ENCODE peak calls at places on chromosomes 1 and 21, in eight cellular contexts. One of them, this sample, is unnamed.

GRCh38 chr1:47592296-47592975 is 154.6 kb downstream of the FOXD2 start:
- DNase-seq in endothelial cell of umbilical vein: no peak
- DNase-seq in SK-N-SH: no peak
- DNase-seq in HepG2: no peak
- DNase-seq in K562: no peak
- DNase-seq in HCT116: no peak
- DNase-seq in WTC11: no peak
- DNase-seq in A549: no peak
- DNase-seq in this sample: no peak

GRCh38 chr1:159652506-159652905 is 61.9 kb downstream of the CRP start:
- DNase-seq in K562: no peak
- DNase-seq in endothelial cell of umbilical vein: peak
- DNase-seq in A549: no peak
- DNase-seq in WTC11: no peak
- DNase-seq in SK-N-SH: no peak
- DNase-seq in HCT116: no peak
- DNase-seq in HepG2: no peak
- DNase-seq in this sample: no peak

GRCh38 chr1:206962269-206962668 is 8.0 kb downstream of the FCAMR start:
- DNase-seq in WTC11: no peak
- DNase-seq in A549: no peak
- DNase-seq in K562: no peak
- DNase-seq in SK-N-SH: no peak
- DNase-seq in HCT116: no peak
- DNase-seq in HepG2: no peak
- DNase-seq in endothelial cell of umbilical vein: no peak
- DNase-seq in this sample: peak

GRCh38 chr1:167791281-167792209 is 69.8 kb downstream of the MPZL1 start:
- DNase-seq in K562: no peak
- DNase-seq in SK-N-SH: no peak
- DNase-seq in HepG2: no peak
- DNase-seq in HCT116: no peak
- DNase-seq in WTC11: no peak
- DNase-seq in A549: peak
- DNase-seq in endothelial cell of umbilical vein: no peak
- DNase-seq in this sample: peak

GRCh38 chr1:117779364-117779763 is 150.1 kb downstream of the GDAP2 start:
- DNase-seq in K562: no peak
- DNase-seq in A549: no peak
- DNase-seq in HCT116: no peak
- DNase-seq in WTC11: no peak
- DNase-seq in HepG2: no peak
- DNase-seq in SK-N-SH: no peak
- DNase-seq in endothelial cell of umbilical vein: no peak
- DNase-seq in this sample: no peak

GRCh38 chr21:22224261-22224660 is 1226.1 kb downstream of the NCAM2 start:
- DNase-seq in WTC11: no peak
- DNase-seq in HepG2: no peak
- DNase-seq in SK-N-SH: no peak
- DNase-seq in HCT116: no peak
- DNase-seq in endothelial cell of umbilical vein: no peak
- DNase-seq in A549: no peak
- DNase-seq in K562: no peak
- DNase-seq in this sample: no peak

GRCh38 chr1:58620259-58620658 is 43.2 kb upstream of the TACSTD2 start:
- DNase-seq in WTC11: no peak
- DNase-seq in HCT116: no peak
- DNase-seq in K562: no peak
- DNase-seq in HepG2: peak
- DNase-seq in endothelial cell of umbilical vein: no peak
- DNase-seq in SK-N-SH: no peak
- DNase-seq in A549: no peak
- DNase-seq in this sample: no peak

GRCh38 chr1:170041423-170042207 is 32.9 kb downstream of the KIFAP3 start:
- DNase-seq in WTC11: no peak
- DNase-seq in HCT116: no peak
- DNase-seq in endothelial cell of umbilical vein: no peak
- DNase-seq in SK-N-SH: no peak
- DNase-seq in A549: no peak
- DNase-seq in HepG2: no peak
- DNase-seq in K562: no peak
- DNase-seq in this sample: no peak

GRCh38 chr1:17319561-17320350 is 11.8 kb downstream of the PADI4 start:
- DNase-seq in A549: no peak
- DNase-seq in HCT116: no peak
- DNase-seq in WTC11: no peak
- DNase-seq in K562: no peak
- DNase-seq in SK-N-SH: no peak
- DNase-seq in endothelial cell of umbilical vein: no peak
- DNase-seq in HepG2: no peak
- DNase-seq in this sample: no peak

GRCh38 chr1:6359568-6360496 is 33.7 kb downstream of the ACOT7 start:
- DNase-seq in HCT116: no peak
- DNase-seq in WTC11: peak
- DNase-seq in SK-N-SH: peak
- DNase-seq in K562: peak
- DNase-seq in A549: peak
- DNase-seq in endothelial cell of umbilical vein: peak
- DNase-seq in HepG2: peak
- DNase-seq in this sample: peak

GRCh38 chr1:88763649-88764406 is 79.8 kb downstream of the PKN2 start:
- DNase-seq in A549: no peak
- DNase-seq in K562: no peak
- DNase-seq in HepG2: no peak
- DNase-seq in WTC11: no peak
- DNase-seq in SK-N-SH: no peak
- DNase-seq in endothelial cell of umbilical vein: no peak
- DNase-seq in HCT116: peak
- DNase-seq in this sample: no peak

DNA sequence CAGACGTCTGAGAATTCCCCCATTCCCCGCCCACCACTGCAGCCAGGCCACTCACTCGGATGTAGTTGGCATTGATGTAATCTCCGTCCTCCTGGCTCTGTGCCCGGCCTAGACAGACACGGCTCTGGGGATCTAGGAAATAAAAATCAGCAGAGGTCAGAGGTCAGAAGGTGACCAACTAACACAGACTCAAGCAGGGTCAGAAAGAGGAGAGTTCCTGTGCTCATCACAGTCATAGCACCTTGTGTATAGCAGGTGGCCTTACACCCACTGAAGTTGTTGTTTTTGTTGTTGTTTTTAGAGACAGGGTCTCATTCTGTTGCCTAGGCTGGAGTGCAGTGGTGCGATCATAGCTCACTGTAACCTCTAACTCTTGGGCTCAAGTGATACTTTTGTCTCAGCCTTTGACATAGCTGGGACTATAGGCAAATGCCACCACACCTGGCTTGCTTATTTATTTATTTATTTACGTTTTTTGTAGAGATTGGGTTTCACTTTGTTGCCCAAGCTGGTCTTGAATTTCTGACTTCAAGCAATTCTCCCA is 4.9 kb downstream of the PTPN7 start:
- DNase-seq in WTC11: no peak
- DNase-seq in HCT116: no peak
- DNase-seq in endothelial cell of umbilical vein: peak
- DNase-seq in K562: peak
- DNase-seq in SK-N-SH: peak
- DNase-seq in HepG2: no peak
- DNase-seq in A549: peak
- DNase-seq in this sample: no peak
- TF ChIP-seq MAX in WTC11: no peak
- TF ChIP-seq MAX in HCT116: no peak
- TF ChIP-seq MAX in endothelial cell of umbilical vein: no peak
- TF ChIP-seq MAX in K562: no peak
- TF ChIP-seq MAX in SK-N-SH: no peak
- TF ChIP-seq MAX in HepG2: no peak
- TF ChIP-seq MAX in A549: no peak
- TF ChIP-seq MAX in this sample: no peak

GRCh38 chr1:79551321-79551720 is 544.8 kb upstream of the ADGRL4 start:
- DNase-seq in A549: no peak
- DNase-seq in HepG2: no peak
- DNase-seq in SK-N-SH: no peak
- DNase-seq in HCT116: no peak
- DNase-seq in endothelial cell of umbilical vein: no peak
- DNase-seq in K562: no peak
- DNase-seq in WTC11: no peak
- DNase-seq in this sample: no peak

GRCh38 chr1:79554620-79555160 is 548.2 kb upstream of the ADGRL4 start:
- DNase-seq in SK-N-SH: no peak
- DNase-seq in K562: no peak
- DNase-seq in HCT116: no peak
- DNase-seq in endothelial cell of umbilical vein: no peak
- DNase-seq in WTC11: no peak
- DNase-seq in A549: no peak
- DNase-seq in HepG2: no peak
- DNase-seq in this sample: no peak

GRCh38 chr1:79550402-79550801 is 543.9 kb upstream of the ADGRL4 start:
- DNase-seq in A549: no peak
- DNase-seq in HepG2: no peak
- DNase-seq in K562: no peak
- DNase-seq in endothelial cell of umbilical vein: no peak
- DNase-seq in WTC11: no peak
- DNase-seq in SK-N-SH: no peak
- DNase-seq in HCT116: no peak
- DNase-seq in this sample: no peak

GRCh38 chr1:79561521-79561978 is 555.0 kb upstream of the ADGRL4 start:
- DNase-seq in SK-N-SH: no peak
- DNase-seq in HCT116: no peak
- DNase-seq in A549: no peak
- DNase-seq in HepG2: no peak
- DNase-seq in endothelial cell of umbilical vein: no peak
- DNase-seq in WTC11: no peak
- DNase-seq in K562: no peak
- DNase-seq in this sample: no peak

GRCh38 chr1:79556189-79556588 is 549.7 kb upstream of the ADGRL4 start:
- DNase-seq in HepG2: no peak
- DNase-seq in SK-N-SH: no peak
- DNase-seq in WTC11: no peak
- DNase-seq in K562: no peak
- DNase-seq in A549: no peak
- DNase-seq in HCT116: no peak
- DNase-seq in endothelial cell of umbilical vein: no peak
- DNase-seq in this sample: no peak
- TF ChIP-seq CTCF in HepG2: no peak
- TF ChIP-seq CTCF in SK-N-SH: peak
- TF ChIP-seq CTCF in WTC11: no peak
- TF ChIP-seq CTCF in K562: no peak
- TF ChIP-seq CTCF in A549: no peak
- TF ChIP-seq CTCF in HCT116: no peak
- TF ChIP-seq CTCF in endothelial cell of umbilical vein: no peak
- TF ChIP-seq CTCF in this sample: no peak

GRCh38 chr1:224759570-224760562 is 143.7 kb downstream of the CNIH3 start:
- DNase-seq in WTC11: no peak
- DNase-seq in HCT116: no peak
- DNase-seq in HepG2: no peak
- DNase-seq in SK-N-SH: no peak
- DNase-seq in K562: no peak
- DNase-seq in endothelial cell of umbilical vein: no peak
- DNase-seq in A549: no peak
- DNase-seq in this sample: no peak
- TF ChIP-seq MAX in WTC11: no peak
- TF ChIP-seq MAX in HCT116: no peak
- TF ChIP-seq MAX in HepG2: no peak
- TF ChIP-seq MAX in SK-N-SH: no peak
- TF ChIP-seq MAX in K562: no peak
- TF ChIP-seq MAX in endothelial cell of umbilical vein: no peak
- TF ChIP-seq MAX in A549: no peak
- TF ChIP-seq MAX in this sample: no peak

DNA sequence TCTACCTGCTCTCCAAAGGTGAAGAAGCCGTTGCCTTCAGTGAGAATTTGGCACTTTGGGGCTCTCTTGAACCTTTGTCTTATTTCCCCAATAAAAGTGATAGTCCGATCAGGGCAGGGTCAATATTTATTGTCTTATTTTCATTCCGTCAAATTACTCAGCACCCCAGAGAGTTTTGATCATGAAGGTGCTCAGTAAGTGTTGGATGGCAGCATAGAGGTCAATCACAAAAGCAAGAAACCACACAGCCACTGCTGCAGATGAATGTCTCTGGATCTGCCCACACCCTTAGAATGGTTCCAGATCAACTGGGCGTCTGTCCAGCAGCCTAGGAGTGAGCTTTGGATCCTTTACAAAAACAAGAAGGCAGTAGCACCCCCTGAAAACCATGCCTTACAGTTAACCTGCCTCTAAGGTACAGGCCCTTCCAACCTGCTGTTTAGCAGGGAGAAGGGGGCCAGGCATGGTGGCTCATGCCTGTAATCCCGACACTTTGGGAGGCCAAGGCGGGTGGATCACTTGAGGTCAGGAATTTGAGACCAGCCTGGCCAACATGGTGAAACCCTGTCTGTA is 97.3 kb downstream of the PSMG1 start:
- DNase-seq in endothelial cell of umbilical vein: no peak
- DNase-seq in HCT116: no peak
- DNase-seq in SK-N-SH: no peak
- DNase-seq in K562: no peak
- DNase-seq in WTC11: no peak
- DNase-seq in HepG2: no peak
- DNase-seq in A549: no peak
- DNase-seq in this sample: no peak
- TF ChIP-seq CTCF in endothelial cell of umbilical vein: no peak
- TF ChIP-seq CTCF in HCT116: no peak
- TF ChIP-seq CTCF in SK-N-SH: no peak
- TF ChIP-seq CTCF in K562: no peak
- TF ChIP-seq CTCF in WTC11: no peak
- TF ChIP-seq CTCF in HepG2: no peak
- TF ChIP-seq CTCF in A549: no peak
- TF ChIP-seq CTCF in this sample: no peak

GRCh38 chr1:33971018-33971710 is 107.3 kb downstream of the HMGB4 start:
- DNase-seq in HCT116: no peak
- DNase-seq in SK-N-SH: no peak
- DNase-seq in A549: no peak
- DNase-seq in endothelial cell of umbilical vein: no peak
- DNase-seq in K562: no peak
- DNase-seq in WTC11: no peak
- DNase-seq in HepG2: no peak
- DNase-seq in this sample: no peak
- TF ChIP-seq MAX in HCT116: no peak
- TF ChIP-seq MAX in SK-N-SH: no peak
- TF ChIP-seq MAX in A549: no peak
- TF ChIP-seq MAX in endothelial cell of umbilical vein: no peak
- TF ChIP-seq MAX in K562: no peak
- TF ChIP-seq MAX in WTC11: no peak
- TF ChIP-seq MAX in HepG2: no peak
- TF ChIP-seq MAX in this sample: no peak

This sample was measured in NB4.